ENCODE peak calls at places on chromosomes 2 and 18, in eight cellular contexts. Z is stimulated activated CD4-positive, alpha-beta T cell treated with anti-CD3 and anti-CD28 coated beads, Interleukin-4, amount 100 ng/mL, for 48 hours; Y is AG08396; H is activated T-helper 2 cell treated with anti-CD3 and anti-CD28 coated beads, Interferon-gamma antibody, Interleukin-2, Interleukin-4, amounts not matched to agents 10 μg/mL and 5 μg/mL and 100 μg/mL, durations not matched to agents 14 hours and 24 hours and 36 hours; K is HT1080; I is activated T-cell treated with anti-CD3 and anti-CD28 coated beads for 1 hour; O is endothelial cell; T is KBM-7. V is an unnamed sample.

GRCh38 chr2:47437287-47437686 is 34.3 kb downstream of the MSH2 start:
- DNase-seq in O (no peak), K (no peak), I (no peak), H (no peak), Y (peak; percentile 45), T (no peak), Z (no peak), V (no peak)

GRCh38 chr2:28161466-28161865 is 231.2 kb upstream of the FOSL2 start:
- DNase-seq in I (no peak), Z (no peak), H (no peak), Y (no peak), O (no peak), T (no peak), K (no peak), V (no peak)

GRCh38 chr2:12847694-12848093 is 131.0 kb downstream of the TRIB2 start:
- DNase-seq in Y (no peak), H (no peak), I (no peak), Z (no peak), T (no peak), O (no peak), K (no peak), V (no peak)

GRCh38 chr18:80233201-80233835 is 14.0 kb downstream of the PARD6G start:
- DNase-seq in H (no peak), O (no peak), Z (no peak), I (no peak), Y (no peak), T (no peak), K (no peak), V (no peak)

GRCh38 chr2:85318222-85319182 is 9.3 kb downstream of the TGOLN2 start:
- DNase-seq in K (peak; percentile 45), Y (peak; percentile 46), O (no peak), T (peak; percentile 14), Z (no peak), I (no peak), H (no peak), V (no peak)

GRCh38 chr2:231514225-231514950 is 15.9 kb downstream of the NMUR1 start:
- DNase-seq in Y (peak; percentile 100), K (peak; percentile 95), H (peak; percentile 98), T (peak; percentile 97), I (peak; percentile 96), Z (peak; percentile 95), O (peak; percentile 97), V (peak; percentile 79)

GRCh38 chr2:219701847-219702634 is 74.6 kb downstream of the SLC4A3 start:
- DNase-seq in T (no peak), K (no peak), H (no peak), I (no peak), O (no peak), Z (no peak), Y (peak; percentile 35), V (no peak)

GRCh38 chr2:23414876-23415275 is 29.9 kb downstream of the KLHL29 start:
- DNase-seq in I (no peak), O (no peak), K (peak; percentile 45), Z (no peak), Y (no peak), H (no peak), T (no peak), V (no peak)

GRCh38 chr2:41904459-41904858 is 143.4 kb upstream of the PKDCC start:
- DNase-seq in K (no peak), I (no peak), Z (no peak), H (no peak), Y (no peak), T (no peak), O (no peak), V (no peak)

GRCh38 chr2:230885467-230886130 is 20.9 kb downstream of the ITM2C start:
- DNase-seq in Y (peak; percentile 72), O (no peak), T (peak; percentile 75), I (no peak), Z (no peak), K (no peak), H (no peak), V (peak; percentile 66)

GRCh38 chr2:237694423-237695194 is 67.2 kb downstream of the LRRFIP1 start:
- DNase-seq in T (peak; percentile 43), Y (no peak), I (no peak), K (peak; percentile 65), H (no peak), Z (no peak), O (no peak), V (no peak)

GRCh38 chr2:23198316-23199114 is 186.5 kb upstream of the KLHL29 start:
- DNase-seq in H (no peak), Z (no peak), I (no peak), T (no peak), Y (no peak), O (no peak), K (no peak), V (no peak)

GRCh38 chr2:69847068-69847828 is 17.8 kb downstream of the GMCL1 start:
- DNase-seq in O (no peak), I (no peak), K (no peak), Y (no peak), H (no peak), T (no peak), Z (no peak), V (no peak)

GRCh38 chr2:11540148-11540995 is 6.5 kb downstream of the GREB1 start:
- DNase-seq in K (no peak), O (no peak), I (no peak), T (no peak), Z (no peak), Y (no peak), H (no peak), V (no peak)

V was measured in SK-N-MC.